ENCODE peak calls at places on chromosomes 16 and 17, in five cellular contexts. H is neural crest cell, W is MCF 10A, J is GM23338, T is fibroblast of mammary gland. P is an unnamed sample.
A peak's percentile ranks its signal among the peaks of the same experiment; 100 is the strongest.

GRCh38 chr17:49455226-49455968 is 39.7 kb upstream of the NGFR start:
- DNase-seq in T (no peak), W (no peak), J (no peak), H (no peak), P (no peak)

GRCh38 chr17:72788950-72789585 is 303.4 kb downstream of the SLC39A11 start:
- DNase-seq in H (no peak), J (peak; percentile 12), W (peak; percentile 11), T (peak; percentile 53), P (no peak)

GRCh38 chr16:73143681-73144370 is 95.9 kb upstream of the ZFHX3 start:
- DNase-seq in J (no peak), W (no peak), T (peak; percentile 31), H (no peak), P (no peak)

GRCh38 chr16:66226762-66227161 is 139.7 kb upstream of the CDH5 start:
- DNase-seq in J (no peak), H (no peak), W (no peak), T (no peak), P (no peak)

GRCh38 chr17:2723505-2723996 is 12.0 kb upstream of the CLUH start:
- DNase-seq in W (no peak), J (peak; percentile 77), H (no peak), T (no peak), P (no peak)

GRCh38 chr17:9918804-9919352 is 13.8 kb upstream of the RCVRN start:
- DNase-seq in H (no peak), W (no peak), J (no peak), T (no peak), P (no peak)

GRCh38 chr16:19913306-19913717 is 28.7 kb upstream of the GPRC5B start:
- DNase-seq in H (no peak), W (no peak), T (peak; percentile 28), J (no peak), P (no peak)

GRCh38 chr17:29461807-29462206 is 71.6 kb downstream of the TAOK1 start:
- DNase-seq in W (no peak), J (no peak), H (no peak), T (no peak), P (no peak)

GRCh38 chr17:38564869-38565268 is 40.9 kb downstream of the SRCIN1 start:
- DNase-seq in H (no peak), W (no peak), T (no peak), J (peak; percentile 72), P (no peak)

GRCh38 chr17:74199306-74200092 is 4.0 kb upstream of the RPL38 start:
- DNase-seq in W (peak; percentile 47), J (peak; percentile 79), H (peak; percentile 85), T (peak; percentile 41), P (peak; percentile 52)

GRCh38 chr16:57801098-57801855 is 1.0 kb downstream of the KIFC3 start:
- DNase-seq in J (peak; percentile 47), H (no peak), T (peak; percentile 55), W (peak; percentile 65), P (no peak)

GRCh38 chr16:57859331-57859730 is 57.0 kb upstream of the KIFC3 start:
- DNase-seq in W (peak; percentile 22), H (no peak), J (peak; percentile 77), T (peak; percentile 28), P (no peak)

GRCh38 chr17:9217151-9218067 is 196.1 kb downstream of the NTN1 start:
- DNase-seq in T (peak; percentile 90), H (no peak), J (no peak), W (peak; percentile 29), P (no peak)

GRCh38 chr16:50457979-50458461 is 89.2 kb upstream of the BRD7 start:
- DNase-seq in W (no peak), J (peak; percentile 62), H (no peak), T (no peak), P (no peak)

GRCh38 chr16:76926595-76926994 is 264.4 kb upstream of the MON1B start:
- DNase-seq in H (no peak), T (no peak), J (peak; percentile 8), W (no peak), P (no peak)

GRCh38 chr17:9144502-9145233 is 123.4 kb downstream of the NTN1 start:
- DNase-seq in T (no peak), W (no peak), H (no peak), J (no peak), P (no peak)

GRCh38 chr16:79067600-79067999 is 532.9 kb downstream of the MAF start:
- DNase-seq in W (no peak), J (no peak), T (peak; percentile 37), H (no peak), P (no peak)

GRCh38 chr17:65537845-65538678 is 23.4 kb downstream of the AXIN2 start:
- DNase-seq in W (no peak), T (peak; percentile 48), J (no peak), H (no peak), P (no peak)

GRCh38 chr17:57366558-57367351 is 110.4 kb downstream of the MSI2 start:
- DNase-seq in H (no peak), J (no peak), W (no peak), T (no peak), P (no peak)

GRCh38 chr16:2973081-2973480 is 3.9 kb downstream of the PAQR4 start:
- DNase-seq in J (no peak), W (no peak), H (no peak), T (no peak), P (no peak)

GRCh38 chr17:79874329-79874981 is 35.2 kb upstream of the CBX4 start:
- DNase-seq in T (peak; percentile 26), W (peak; percentile 58), J (peak; percentile 79), H (peak; percentile 25), P (no peak)

GRCh38 chr16:8905795-8906591 is 23.8 kb downstream of the LITAFD start:
- DNase-seq in J (peak; percentile 80), H (no peak), T (no peak), W (no peak), P (no peak)

GRCh38 chr16:30875881-30876791 is 17.7 kb downstream of the BCL7C start:
- DNase-seq in J (peak; percentile 33), H (peak; percentile 23), W (no peak), T (peak; percentile 9), P (peak; percentile 21)

GRCh38 chr17:76146053-76146875 is 5.2 kb upstream of the FOXJ1 start:
- DNase-seq in W (no peak), T (peak; percentile 5), J (no peak), H (no peak), P (no peak)

GRCh38 chr17:55261311-55261710 is 3.4 kb upstream of the HLF start:
- DNase-seq in J (no peak), H (no peak), T (no peak), W (no peak), P (no peak)

GRCh38 chr17:164536-165235 is 16.8 kb downstream of the DOC2B start:
- DNase-seq in J (peak; percentile 68), W (peak; percentile 42), H (peak; percentile 51), T (peak; percentile 25), P (no peak)

GRCh38 chr17:39872700-39873099 is 4.7 kb downstream of the ZPBP2 start:
- DNase-seq in T (peak; percentile 51), W (peak; percentile 24), J (peak; percentile 8), H (no peak), P (no peak)

GRCh38 chr17:80647746-80648145 is 103.1 kb downstream of the RPTOR start:
- DNase-seq in J (no peak), T (peak; percentile 97), H (no peak), W (peak; percentile 54), P (no peak)

GRCh38 chr17:71472809-71473789 is 647.7 kb upstream of the SOX9 start:
- DNase-seq in H (peak; percentile 12), W (peak; percentile 73), T (peak; percentile 65), J (peak; percentile 84), P (no peak)
- TF ChIP-seq CTCF in H (peak; percentile 83), W (peak; percentile 63), T (peak; percentile 80), J (peak; percentile 78), P (no peak)

DNA sequence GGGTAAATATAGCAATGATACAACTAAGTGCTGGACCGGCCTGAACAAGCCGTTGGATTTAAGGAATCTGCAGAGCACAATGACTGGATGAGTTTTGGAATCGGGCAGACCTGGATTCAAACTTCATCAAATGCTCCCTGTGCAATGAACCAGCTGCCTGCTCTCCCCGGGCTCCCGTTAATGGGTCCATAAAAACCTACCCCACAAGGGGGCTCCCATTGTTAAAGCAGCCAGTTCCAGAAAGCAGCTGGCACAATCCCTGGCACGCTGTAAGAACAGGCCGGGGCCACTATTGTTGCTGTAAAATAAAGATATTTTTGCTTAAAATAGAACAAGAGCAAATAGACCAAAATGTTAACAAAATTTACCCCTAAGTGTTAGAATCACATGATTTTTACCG is 131.9 kb downstream of the C16orf95 start:
- DNase-seq in J (no peak), T (no peak), W (no peak), H (no peak), P (no peak)
- TF ChIP-seq CTCF in J (peak; percentile 27), T (peak; percentile 3), W (no peak), H (no peak), P (no peak)

GRCh38 chr16:56041556-56042140 is 149.6 kb upstream of the GNAO1 start:
- DNase-seq in W (peak; percentile 57), J (peak; percentile 86), T (no peak), H (no peak), P (no peak)
- TF ChIP-seq CTCF in W (peak; percentile 47), J (peak; percentile 62), T (no peak), H (peak; percentile 61), P (no peak)

GRCh38 chr17:47713980-47714689 is 18.9 kb upstream of the TBX21 start:
- DNase-seq in H (no peak), W (no peak), T (no peak), J (peak; percentile 66), P (no peak)
- TF ChIP-seq CTCF in H (no peak), W (no peak), T (no peak), J (peak; percentile 15), P (no peak)

GRCh38 chr17:50904522-50905459 is 38.6 kb upstream of the TOB1 start:
- DNase-seq in J (no peak), H (no peak), T (peak; percentile 17), W (peak; percentile 34), P (no peak)
- TF ChIP-seq CTCF in J (no peak), H (no peak), T (no peak), W (no peak), P (no peak)

GRCh38 chr16:81405702-81406113 is 38.9 kb upstream of the CMIP start:
- DNase-seq in H (no peak), T (peak; percentile 70), W (peak; percentile 93), J (peak; percentile 69), P (no peak)
- TF ChIP-seq CTCF in H (peak; percentile 32), T (no peak), W (peak; percentile 27), J (peak; percentile 22), P (no peak)

GRCh38 chr16:85631802-85632393 is 18.8 kb downstream of the GSE1 start:
- DNase-seq in W (no peak), T (no peak), J (no peak), H (no peak), P (no peak)
- TF ChIP-seq CTCF in W (no peak), T (no peak), J (peak; percentile 30), H (no peak), P (no peak)

DNA sequence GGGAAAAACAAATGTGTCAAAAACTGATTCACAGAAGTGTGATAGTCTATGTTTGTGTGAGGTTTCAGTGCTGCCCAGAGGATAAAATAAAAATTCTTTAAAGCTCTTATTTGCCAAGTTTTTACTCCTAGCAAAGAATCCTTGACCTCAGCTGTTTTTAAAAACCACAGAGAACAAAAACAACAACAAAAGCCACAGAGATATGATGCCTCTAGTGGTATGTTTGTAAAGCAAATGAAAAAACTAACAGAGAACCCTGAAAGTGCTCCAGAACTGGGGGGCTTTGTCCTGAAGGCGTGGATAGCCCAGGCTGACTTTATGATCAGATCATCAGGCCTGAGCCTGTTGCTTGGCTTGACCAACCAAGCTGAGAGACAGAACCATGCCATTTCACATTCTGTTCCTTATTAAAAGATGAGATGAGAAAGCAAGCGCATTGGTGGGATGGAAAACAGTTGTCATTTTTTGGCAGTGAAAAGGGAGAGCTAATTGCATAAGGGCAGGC is 411.1 kb downstream of the CPPED1 start:
- DNase-seq in H (no peak), T (peak; percentile 53), J (no peak), W (no peak), P (no peak)
- TF ChIP-seq CTCF in H (peak; percentile 20), T (peak; percentile 37), J (peak; percentile 47), W (no peak), P (no peak)

P was measured in activated B cell treated with CpG ODN at 0.5 μM for 24 hours.